ENCODE peak calls at places on chromosomes 6 and 20, in eight cellular contexts. One of them, this sample, is unnamed.
A peak's percentile ranks its signal among the peaks of the same experiment; 100 is the strongest.

GRCh38 chr20:47727170-47727880 is 58.0 kb downstream of the SULF2 start:
- DNase-seq in lower lobe of right lung: peak; percentile 85
- DNase-seq in CD4-positive, alpha-beta T cell: peak; percentile 41
- DNase-seq in cardiac muscle cell: no peak
- DNase-seq in GM12865: peak; percentile 83
- DNase-seq in tibial artery: peak; percentile 58
- DNase-seq in upper lobe of left lung: peak; percentile 87
- DNase-seq in nephron progenitor cell: no peak
- DNase-seq in this sample: peak; percentile 99

GRCh38 chr6:117624869-117625481 is 22.7 kb upstream of the GOPC start:
- DNase-seq in GM12865: no peak
- DNase-seq in CD4-positive, alpha-beta T cell: no peak
- DNase-seq in lower lobe of right lung: no peak
- DNase-seq in cardiac muscle cell: no peak
- DNase-seq in tibial artery: no peak
- DNase-seq in nephron progenitor cell: no peak
- DNase-seq in upper lobe of left lung: no peak
- DNase-seq in this sample: no peak

GRCh38 chr20:51581571-51581970 is 39.1 kb upstream of the NFATC2 start:
- DNase-seq in nephron progenitor cell: no peak
- DNase-seq in lower lobe of right lung: no peak
- DNase-seq in upper lobe of left lung: no peak
- DNase-seq in CD4-positive, alpha-beta T cell: no peak
- DNase-seq in cardiac muscle cell: no peak
- DNase-seq in GM12865: no peak
- DNase-seq in tibial artery: no peak
- DNase-seq in this sample: no peak

GRCh38 chr20:17895641-17896246 is 72.8 kb downstream of the SNX5 start:
- DNase-seq in cardiac muscle cell: peak; percentile 64
- DNase-seq in lower lobe of right lung: peak; percentile 82
- DNase-seq in CD4-positive, alpha-beta T cell: no peak
- DNase-seq in upper lobe of left lung: peak; percentile 61
- DNase-seq in GM12865: peak; percentile 59
- DNase-seq in nephron progenitor cell: no peak
- DNase-seq in tibial artery: peak; percentile 65
- DNase-seq in this sample: peak; percentile 57

GRCh38 chr6:15493437-15494168 is 169.2 kb downstream of the DTNBP1 start:
- DNase-seq in lower lobe of right lung: no peak
- DNase-seq in upper lobe of left lung: no peak
- DNase-seq in nephron progenitor cell: no peak
- DNase-seq in tibial artery: no peak
- DNase-seq in cardiac muscle cell: no peak
- DNase-seq in CD4-positive, alpha-beta T cell: no peak
- DNase-seq in GM12865: no peak
- DNase-seq in this sample: no peak

GRCh38 chr6:89950879-89951391 is 56.7 kb downstream of the GJA10 start:
- DNase-seq in CD4-positive, alpha-beta T cell: no peak
- DNase-seq in GM12865: no peak
- DNase-seq in lower lobe of right lung: no peak
- DNase-seq in nephron progenitor cell: no peak
- DNase-seq in tibial artery: no peak
- DNase-seq in cardiac muscle cell: peak; percentile 75
- DNase-seq in upper lobe of left lung: no peak
- DNase-seq in this sample: peak; percentile 48

GRCh38 chr20:33092361-33092760 is 12.9 kb downstream of the BPIFB4 start:
- DNase-seq in nephron progenitor cell: no peak
- DNase-seq in upper lobe of left lung: no peak
- DNase-seq in CD4-positive, alpha-beta T cell: no peak
- DNase-seq in GM12865: no peak
- DNase-seq in cardiac muscle cell: no peak
- DNase-seq in lower lobe of right lung: no peak
- DNase-seq in tibial artery: no peak
- DNase-seq in this sample: no peak

GRCh38 chr6:2885967-2886731 is 17.0 kb downstream of the SERPINB9 start:
- DNase-seq in lower lobe of right lung: no peak
- DNase-seq in upper lobe of left lung: no peak
- DNase-seq in tibial artery: no peak
- DNase-seq in nephron progenitor cell: no peak
- DNase-seq in GM12865: no peak
- DNase-seq in CD4-positive, alpha-beta T cell: no peak
- DNase-seq in cardiac muscle cell: no peak
- DNase-seq in this sample: no peak

GRCh38 chr6:96836579-96837137 is 619 bp downstream of the GPR63 start:
- DNase-seq in nephron progenitor cell: no peak
- DNase-seq in CD4-positive, alpha-beta T cell: no peak
- DNase-seq in lower lobe of right lung: no peak
- DNase-seq in upper lobe of left lung: no peak
- DNase-seq in GM12865: peak; percentile 25
- DNase-seq in cardiac muscle cell: peak; percentile 25
- DNase-seq in tibial artery: no peak
- DNase-seq in this sample: no peak

GRCh38 chr6:55913213-55914195 is 38.1 kb upstream of the BMP5 start:
- DNase-seq in CD4-positive, alpha-beta T cell: no peak
- DNase-seq in nephron progenitor cell: no peak
- DNase-seq in upper lobe of left lung: no peak
- DNase-seq in cardiac muscle cell: no peak
- DNase-seq in tibial artery: no peak
- DNase-seq in lower lobe of right lung: no peak
- DNase-seq in GM12865: peak; percentile 26
- DNase-seq in this sample: no peak

GRCh38 chr20:50514035-50514337 is 3.8 kb downstream of the PTPN1 start:
- DNase-seq in nephron progenitor cell: no peak
- DNase-seq in lower lobe of right lung: no peak
- DNase-seq in CD4-positive, alpha-beta T cell: no peak
- DNase-seq in GM12865: no peak
- DNase-seq in cardiac muscle cell: no peak
- DNase-seq in tibial artery: no peak
- DNase-seq in upper lobe of left lung: no peak
- DNase-seq in this sample: no peak

GRCh38 chr6:26594730-26595632 is 1.8 kb upstream of the ABT1 start:
- DNase-seq in upper lobe of left lung: no peak
- DNase-seq in CD4-positive, alpha-beta T cell: no peak
- DNase-seq in tibial artery: no peak
- DNase-seq in GM12865: peak; percentile 85
- DNase-seq in nephron progenitor cell: peak; percentile 48
- DNase-seq in cardiac muscle cell: peak; percentile 64
- DNase-seq in lower lobe of right lung: no peak
- DNase-seq in this sample: no peak

GRCh38 chr6:41735427-41736206 is at the start of gene TFEB:
- DNase-seq in cardiac muscle cell: peak; percentile 93
- DNase-seq in lower lobe of right lung: peak; percentile 98
- DNase-seq in nephron progenitor cell: peak; percentile 98
- DNase-seq in tibial artery: peak; percentile 96
- DNase-seq in CD4-positive, alpha-beta T cell: peak; percentile 92
- DNase-seq in GM12865: peak; percentile 93
- DNase-seq in upper lobe of left lung: peak; percentile 98
- DNase-seq in this sample: peak; percentile 92

GRCh38 chr20:4774209-4774608 is 52.5 kb downstream of the PRND start:
- DNase-seq in tibial artery: no peak
- DNase-seq in cardiac muscle cell: no peak
- DNase-seq in CD4-positive, alpha-beta T cell: no peak
- DNase-seq in upper lobe of left lung: no peak
- DNase-seq in lower lobe of right lung: no peak
- DNase-seq in nephron progenitor cell: no peak
- DNase-seq in GM12865: no peak
- DNase-seq in this sample: peak; percentile 76

GRCh38 chr6:18022398-18023231 is 35.2 kb upstream of the KIF13A start:
- DNase-seq in CD4-positive, alpha-beta T cell: no peak
- DNase-seq in cardiac muscle cell: peak; percentile 83
- DNase-seq in tibial artery: no peak
- DNase-seq in GM12865: no peak
- DNase-seq in upper lobe of left lung: no peak
- DNase-seq in nephron progenitor cell: peak; percentile 13
- DNase-seq in lower lobe of right lung: no peak
- DNase-seq in this sample: no peak

DNA sequence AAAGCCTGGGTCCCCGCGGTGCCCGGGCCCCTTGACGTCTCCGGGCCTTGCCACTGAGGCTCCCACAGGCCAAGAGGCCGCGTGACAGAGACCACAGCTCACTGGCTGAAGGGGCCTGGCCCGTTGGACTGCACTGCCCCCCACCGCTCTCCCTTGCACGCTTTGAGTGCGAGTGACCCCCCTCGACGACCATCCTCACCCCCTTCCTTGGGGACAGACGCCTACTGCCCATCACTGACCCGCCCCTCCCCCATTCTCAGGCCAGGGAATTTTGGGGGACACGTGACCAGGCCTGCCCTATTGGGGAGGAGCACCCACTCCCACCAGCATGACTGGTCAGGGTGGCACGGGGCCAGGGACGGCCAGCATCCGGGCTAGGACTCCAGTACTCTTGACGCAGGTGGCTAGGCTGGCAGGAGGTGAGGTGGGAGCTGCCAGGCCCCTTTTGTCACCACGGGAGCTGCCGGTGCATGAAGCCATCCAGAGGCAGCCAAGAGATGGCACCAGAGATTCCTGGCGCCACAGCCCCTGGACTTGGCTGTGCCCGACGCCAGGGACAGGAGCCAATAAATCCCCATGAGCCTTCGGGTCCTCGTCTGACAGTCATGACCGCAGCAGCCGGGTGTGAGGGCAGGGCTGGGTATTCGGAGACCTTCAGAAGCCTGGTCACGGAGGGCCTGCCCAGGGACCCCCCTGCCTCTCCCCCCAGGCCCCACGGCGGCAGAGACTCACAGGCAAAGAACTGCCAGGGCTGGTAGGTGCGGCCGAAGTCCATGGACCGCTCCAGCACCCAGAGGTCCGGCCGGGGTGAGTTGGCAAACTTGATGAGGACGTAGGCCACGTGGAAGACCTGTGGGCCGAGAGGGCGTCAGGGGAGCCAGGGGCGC is 14.5 kb downstream of the LAMA5 start:
- DNase-seq in GM12865: no peak
- DNase-seq in tibial artery: peak; percentile 68
- DNase-seq in lower lobe of right lung: no peak
- DNase-seq in cardiac muscle cell: no peak
- DNase-seq in upper lobe of left lung: no peak
- DNase-seq in CD4-positive, alpha-beta T cell: no peak
- DNase-seq in nephron progenitor cell: no peak
- DNase-seq in this sample: no peak
- TF ChIP-seq CTCF in GM12865: no peak
- TF ChIP-seq CTCF in tibial artery: peak; percentile 60
- TF ChIP-seq CTCF in lower lobe of right lung: no peak
- TF ChIP-seq CTCF in cardiac muscle cell: no peak
- TF ChIP-seq CTCF in upper lobe of left lung: no peak
- TF ChIP-seq CTCF in CD4-positive, alpha-beta T cell: no peak
- TF ChIP-seq CTCF in nephron progenitor cell: no peak
- TF ChIP-seq CTCF in this sample: no peak

GRCh38 chr6:151881231-151881630 is 73.7 kb downstream of the ESR1 start:
- DNase-seq in CD4-positive, alpha-beta T cell: no peak
- DNase-seq in GM12865: no peak
- DNase-seq in nephron progenitor cell: no peak
- DNase-seq in lower lobe of right lung: no peak
- DNase-seq in upper lobe of left lung: no peak
- DNase-seq in cardiac muscle cell: no peak
- DNase-seq in tibial artery: no peak
- DNase-seq in this sample: no peak
- TF ChIP-seq CTCF in CD4-positive, alpha-beta T cell: no peak
- TF ChIP-seq CTCF in GM12865: no peak
- TF ChIP-seq CTCF in nephron progenitor cell: no peak
- TF ChIP-seq CTCF in lower lobe of right lung: no peak
- TF ChIP-seq CTCF in upper lobe of left lung: no peak
- TF ChIP-seq CTCF in cardiac muscle cell: no peak
- TF ChIP-seq CTCF in tibial artery: no peak
- TF ChIP-seq CTCF in this sample: no peak

GRCh38 chr6:157323924-157324276 is 581 bp upstream of the TMEM242 start:
- DNase-seq in GM12865: peak; percentile 73
- DNase-seq in upper lobe of left lung: peak; percentile 85
- DNase-seq in nephron progenitor cell: peak; percentile 74
- DNase-seq in tibial artery: peak; percentile 77
- DNase-seq in cardiac muscle cell: peak; percentile 91
- DNase-seq in lower lobe of right lung: peak; percentile 85
- DNase-seq in CD4-positive, alpha-beta T cell: no peak
- DNase-seq in this sample: peak; percentile 57

GRCh38 chr6:157326979-157327378 is 3.7 kb upstream of the TMEM242 start:
- DNase-seq in nephron progenitor cell: no peak
- DNase-seq in upper lobe of left lung: no peak
- DNase-seq in tibial artery: no peak
- DNase-seq in cardiac muscle cell: peak; percentile 87
- DNase-seq in lower lobe of right lung: no peak
- DNase-seq in GM12865: peak; percentile 66
- DNase-seq in CD4-positive, alpha-beta T cell: no peak
- DNase-seq in this sample: no peak

GRCh38 chr6:157322792-157323113 is 566 bp downstream of the TMEM242 start:
- DNase-seq in CD4-positive, alpha-beta T cell: no peak
- DNase-seq in upper lobe of left lung: no peak
- DNase-seq in cardiac muscle cell: no peak
- DNase-seq in GM12865: no peak
- DNase-seq in lower lobe of right lung: no peak
- DNase-seq in tibial artery: no peak
- DNase-seq in nephron progenitor cell: no peak
- DNase-seq in this sample: no peak

GRCh38 chr6:157325069-157325805 is 1.9 kb upstream of the TMEM242 start:
- DNase-seq in cardiac muscle cell: peak; percentile 39
- DNase-seq in CD4-positive, alpha-beta T cell: no peak
- DNase-seq in lower lobe of right lung: no peak
- DNase-seq in nephron progenitor cell: no peak
- DNase-seq in GM12865: no peak
- DNase-seq in upper lobe of left lung: no peak
- DNase-seq in tibial artery: no peak
- DNase-seq in this sample: no peak

GRCh38 chr6:157323114-157323923 is at the start of gene TMEM242:
- DNase-seq in tibial artery: peak; percentile 91
- DNase-seq in GM12865: peak; percentile 96
- DNase-seq in cardiac muscle cell: peak; percentile 97
- DNase-seq in upper lobe of left lung: peak; percentile 92
- DNase-seq in lower lobe of right lung: peak; percentile 93
- DNase-seq in nephron progenitor cell: peak; percentile 92
- DNase-seq in CD4-positive, alpha-beta T cell: peak; percentile 86
- DNase-seq in this sample: peak; percentile 90
- TF ChIP-seq CTCF in tibial artery: peak; percentile 36
- TF ChIP-seq CTCF in GM12865: no peak
- TF ChIP-seq CTCF in cardiac muscle cell: peak; percentile 41
- TF ChIP-seq CTCF in upper lobe of left lung: peak; percentile 26
- TF ChIP-seq CTCF in lower lobe of right lung: peak; percentile 15
- TF ChIP-seq CTCF in nephron progenitor cell: peak; percentile 18
- TF ChIP-seq CTCF in CD4-positive, alpha-beta T cell: peak; percentile 17
- TF ChIP-seq CTCF in this sample: peak; percentile 17

DNA sequence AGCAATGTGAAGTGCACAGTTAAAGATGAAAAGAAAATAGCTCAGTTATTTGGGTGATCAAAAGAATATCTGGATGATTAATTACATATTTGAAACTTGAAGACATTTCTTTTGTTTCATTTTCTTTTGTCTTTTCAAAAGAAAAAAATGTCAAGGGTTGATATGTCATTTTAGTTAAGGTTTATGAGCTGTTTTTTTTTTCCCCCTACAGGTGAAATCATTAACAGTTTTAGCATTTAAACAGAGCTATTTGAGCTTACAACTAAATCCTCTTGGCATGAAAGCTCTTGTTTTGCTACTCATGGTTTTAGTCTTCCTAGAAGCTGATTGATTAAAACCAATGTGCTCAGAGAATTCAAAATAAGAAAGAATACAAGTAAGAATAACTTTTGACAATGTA is 887.3 kb downstream of the PHF3 start:
- DNase-seq in upper lobe of left lung: no peak
- DNase-seq in cardiac muscle cell: no peak
- DNase-seq in tibial artery: no peak
- DNase-seq in lower lobe of right lung: no peak
- DNase-seq in CD4-positive, alpha-beta T cell: no peak
- DNase-seq in nephron progenitor cell: no peak
- DNase-seq in GM12865: no peak
- DNase-seq in this sample: no peak
- TF ChIP-seq CTCF in upper lobe of left lung: no peak
- TF ChIP-seq CTCF in cardiac muscle cell: no peak
- TF ChIP-seq CTCF in tibial artery: no peak
- TF ChIP-seq CTCF in lower lobe of right lung: no peak
- TF ChIP-seq CTCF in CD4-positive, alpha-beta T cell: no peak
- TF ChIP-seq CTCF in nephron progenitor cell: no peak
- TF ChIP-seq CTCF in GM12865: no peak
- TF ChIP-seq CTCF in this sample: no peak

This sample was measured in CD14-positive monocyte.